ENCODE peak calls at places on chromosomes 2 and 18, in four cellular contexts. R is bronchial epithelial cell, X is heart right ventricle, Z is cardiac fibroblast. V is an unnamed sample.
A peak's percentile ranks its signal among the peaks of the same experiment; 100 is the strongest.

GRCh38 chr2:205807229-205807628 is 124.9 kb downstream of the NRP2 start:
- DNase-seq in R (no peak), X (no peak), Z (no peak), V (no peak)

GRCh38 chr2:150389487-150389886 is 98.0 kb downstream of the RND3 start:
- DNase-seq in R (no peak), X (no peak), Z (no peak), V (no peak)

GRCh38 chr2:54572636-54573531 is 116.8 kb downstream of the SPTBN1 start:
- DNase-seq in X (no peak), Z (peak; percentile 91), R (peak; percentile 83), V (no peak)

GRCh38 chr2:168632733-168633132 is 169.7 kb upstream of the NOSTRIN start:
- DNase-seq in Z (peak; percentile 89), R (no peak), X (no peak), V (no peak)

GRCh38 chr2:46334389-46335345 is 37.5 kb downstream of the EPAS1 start:
- DNase-seq in Z (peak; percentile 99), X (no peak), R (peak; percentile 94), V (no peak)

GRCh38 chr2:158725496-158725895 is 69.6 kb upstream of the DAPL1 start:
- DNase-seq in R (no peak), Z (no peak), X (no peak), V (no peak)

GRCh38 chr2:12048551-12048950 is 302.1 kb downstream of the LPIN1 start:
- DNase-seq in X (no peak), R (no peak), Z (no peak), V (no peak)

GRCh38 chr2:158321264-158321663 is 135.3 kb downstream of the CCDC148 start:
- DNase-seq in R (peak; percentile 96), Z (peak; percentile 64), X (no peak), V (no peak)

GRCh38 chr2:46836295-46837111 is 79.1 kb downstream of the MCFD2 start:
- DNase-seq in R (no peak), X (no peak), Z (peak; percentile 58), V (peak; percentile 68)

GRCh38 chr2:11802782-11803191 is 56.4 kb downstream of the LPIN1 start:
- DNase-seq in X (no peak), R (peak; percentile 13), Z (peak; percentile 71), V (no peak)

DNA sequence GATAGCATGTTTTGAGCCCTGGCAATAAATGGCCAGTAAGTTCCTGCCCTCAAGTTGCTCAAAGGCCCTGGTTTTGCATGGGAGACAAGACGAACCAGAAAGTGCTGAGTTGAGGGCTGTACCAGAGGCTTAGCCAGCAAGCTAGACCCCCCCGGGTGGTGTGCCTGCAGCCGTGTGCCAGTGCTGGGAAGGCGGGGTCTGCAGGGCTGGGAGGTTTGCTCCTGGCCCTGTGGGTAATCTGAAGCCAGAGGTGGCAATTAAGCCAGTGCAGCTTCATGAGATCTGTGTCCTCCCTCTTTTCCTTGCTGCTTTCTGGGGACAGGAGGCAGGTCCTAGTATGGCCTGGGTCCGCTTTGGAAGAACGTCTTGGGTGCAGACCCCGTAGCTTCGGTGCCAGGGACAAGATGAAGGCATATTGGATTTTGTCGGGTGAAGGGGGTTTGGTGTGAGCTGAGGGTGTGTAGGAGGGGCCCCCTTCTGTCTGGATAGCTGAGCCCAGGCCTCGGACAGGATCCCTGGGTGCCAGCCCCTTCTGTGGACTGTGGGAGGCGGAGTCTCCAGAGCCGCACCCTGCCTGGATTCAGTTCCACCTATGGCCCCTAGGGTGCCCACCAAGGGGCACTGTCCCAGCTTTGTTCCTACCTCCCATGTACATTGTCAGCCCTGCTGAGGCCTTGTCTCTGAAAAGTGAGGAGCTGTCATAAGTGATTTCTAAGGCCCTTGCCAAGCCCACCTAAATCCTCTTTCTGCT is 15.6 kb downstream of the ATOH8 start:
- DNase-seq in R (no peak), X (no peak), Z (no peak), V (no peak)
- H3K4me3 ChIP-seq in R (no peak overlapping the region), X (no peak overlapping the region), Z (no peak overlapping the region), V (no peak overlapping the region)

DNA sequence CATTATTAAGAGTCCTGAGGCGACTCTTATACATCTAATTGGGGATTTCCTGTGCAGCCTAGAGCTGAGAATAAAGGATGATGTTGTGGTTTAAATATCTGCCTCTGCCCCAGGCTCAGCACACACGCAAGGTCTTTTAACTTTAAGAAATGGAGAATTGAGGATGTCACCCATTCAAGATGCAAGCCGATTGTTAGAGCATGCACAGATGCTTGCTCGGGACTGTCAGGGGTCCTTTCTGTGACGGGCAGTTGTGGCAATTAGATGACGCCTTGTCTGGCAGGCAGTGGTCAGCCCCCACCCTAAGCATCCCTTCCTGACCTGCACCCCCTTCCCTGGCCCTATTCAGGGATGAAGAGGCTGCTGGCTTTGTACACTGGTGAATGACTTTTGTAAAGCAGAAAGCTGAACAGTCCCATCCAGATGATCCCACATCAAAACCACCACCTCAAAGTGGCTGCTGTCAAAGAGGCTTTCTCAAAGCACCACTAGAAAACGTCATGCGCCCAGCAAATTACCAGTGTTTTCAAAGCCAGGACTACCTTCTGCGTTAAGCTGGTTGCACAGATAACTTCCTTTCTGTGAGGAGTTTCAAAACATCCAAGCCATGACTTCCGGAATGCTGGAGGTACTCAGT is 23.7 kb downstream of the FAM178B start:
- DNase-seq in R (no peak), X (no peak), Z (no peak), V (no peak)
- H3K4me3 ChIP-seq in R (no peak overlapping the region), X (no peak overlapping the region), Z (no peak overlapping the region), V (no peak overlapping the region)

GRCh38 chr2:230418341-230419016 is 2.5 kb downstream of the SP100 start:
- DNase-seq in Z (peak; percentile 68), X (no peak), R (peak; percentile 52), V (no peak)
- H3K4me3 ChIP-seq in Z (peak overlapping the region; percentile 20), X (peak overlapping the region; percentile 62), R (no peak overlapping the region), V (peak overlapping the region; percentile 64)

DNA sequence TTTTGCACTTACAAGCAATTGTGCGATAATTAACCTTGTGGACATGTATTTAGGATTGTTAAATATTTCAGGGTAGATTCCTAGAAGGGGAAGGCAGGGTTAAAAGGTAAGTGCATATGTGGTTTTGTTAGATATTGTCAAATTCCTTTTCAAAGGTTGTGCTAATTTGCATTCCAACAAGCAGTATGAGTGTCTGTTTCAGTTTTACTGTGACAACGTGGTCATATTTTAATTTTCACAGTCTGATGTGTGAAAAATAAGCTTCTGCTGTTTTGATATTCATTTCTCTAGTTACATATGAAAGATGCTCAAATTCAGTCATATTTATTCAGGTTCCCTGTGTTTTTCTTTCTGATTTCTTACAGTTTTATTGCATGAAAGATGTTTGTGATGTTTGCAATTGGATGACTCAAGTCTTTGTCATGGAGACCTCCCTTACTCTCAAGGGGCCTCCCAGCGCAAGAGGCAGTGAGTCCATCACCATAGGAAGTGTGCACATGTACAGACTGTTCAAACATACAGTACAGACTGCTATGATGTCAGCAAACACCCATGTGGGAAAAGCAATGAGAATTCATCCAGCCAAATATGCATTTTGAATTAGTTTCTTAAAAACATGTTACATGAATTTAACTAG is 310.8 kb downstream of the GALR1 start:
- DNase-seq in R (peak; percentile 22), Z (peak; percentile 92), X (no peak), V (no peak)
- H3K4me3 ChIP-seq in R (no peak overlapping the region), Z (no peak overlapping the region), X (no peak overlapping the region), V (no peak overlapping the region)

GRCh38 chr2:234954551-234954992 is 2.8 kb downstream of the SH3BP4 start:
- DNase-seq in R (peak; percentile 36), Z (no peak), X (no peak), V (no peak)
- H3K4me3 ChIP-seq in R (peak overlapping the region; percentile 72), Z (peak overlapping the region; percentile 70), X (peak overlapping the region; percentile 83), V (peak overlapping the region; percentile 63)

GRCh38 chr2:27216416-27217137 is 592 bp upstream of the CAD start:
- DNase-seq in Z (no peak), R (no peak), X (no peak), V (no peak)

GRCh38 chr2:27217173-27218121 is at the start of gene CAD:
- DNase-seq in X (peak; percentile 87), R (peak; percentile 67), Z (peak; percentile 84), V (peak; percentile 95)

GRCh38 chr2:27220091-27220490 is 2.9 kb downstream of the CAD start:
- DNase-seq in R (no peak), Z (no peak), X (no peak), V (peak; percentile 10)

GRCh38 chr2:27221166-27221565 is 4.0 kb downstream of the CAD start:
- DNase-seq in Z (no peak), X (no peak), R (peak; percentile 52), V (peak; percentile 35)

DNA sequence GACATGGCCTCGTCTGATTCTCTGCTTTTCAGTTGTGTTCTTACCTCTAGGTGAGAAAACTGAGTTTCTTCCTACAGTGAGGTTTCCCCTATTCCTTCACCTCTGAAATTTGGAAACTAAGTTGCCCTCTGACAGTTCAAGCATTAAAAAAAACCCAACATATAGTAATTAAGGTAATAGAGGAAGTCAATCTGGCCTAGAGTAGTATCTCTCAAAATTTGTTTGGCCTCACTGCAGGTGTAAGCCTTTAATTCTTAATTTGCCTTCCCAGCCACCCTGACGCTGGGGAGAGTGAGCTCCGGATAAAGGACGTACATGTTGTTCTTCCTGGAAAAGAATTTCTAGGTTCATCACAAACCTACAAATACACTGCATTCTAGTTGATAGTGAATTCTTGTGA is 1.4 kb downstream of the CAD start:
- DNase-seq in Z (no peak), X (no peak), R (no peak), V (no peak)
- H3K4me3 ChIP-seq in Z (no peak overlapping the region), X (no peak overlapping the region), R (no peak overlapping the region), V (no peak overlapping the region)

GRCh38 chr18:58453167-58453804 is 175.6 kb downstream of the ALPK2 start:
- DNase-seq in Z (no peak), R (no peak), X (no peak), V (no peak)
- H3K4me3 ChIP-seq in Z (no peak overlapping the region), R (no peak overlapping the region), X (no peak overlapping the region), V (no peak overlapping the region)

DNA sequence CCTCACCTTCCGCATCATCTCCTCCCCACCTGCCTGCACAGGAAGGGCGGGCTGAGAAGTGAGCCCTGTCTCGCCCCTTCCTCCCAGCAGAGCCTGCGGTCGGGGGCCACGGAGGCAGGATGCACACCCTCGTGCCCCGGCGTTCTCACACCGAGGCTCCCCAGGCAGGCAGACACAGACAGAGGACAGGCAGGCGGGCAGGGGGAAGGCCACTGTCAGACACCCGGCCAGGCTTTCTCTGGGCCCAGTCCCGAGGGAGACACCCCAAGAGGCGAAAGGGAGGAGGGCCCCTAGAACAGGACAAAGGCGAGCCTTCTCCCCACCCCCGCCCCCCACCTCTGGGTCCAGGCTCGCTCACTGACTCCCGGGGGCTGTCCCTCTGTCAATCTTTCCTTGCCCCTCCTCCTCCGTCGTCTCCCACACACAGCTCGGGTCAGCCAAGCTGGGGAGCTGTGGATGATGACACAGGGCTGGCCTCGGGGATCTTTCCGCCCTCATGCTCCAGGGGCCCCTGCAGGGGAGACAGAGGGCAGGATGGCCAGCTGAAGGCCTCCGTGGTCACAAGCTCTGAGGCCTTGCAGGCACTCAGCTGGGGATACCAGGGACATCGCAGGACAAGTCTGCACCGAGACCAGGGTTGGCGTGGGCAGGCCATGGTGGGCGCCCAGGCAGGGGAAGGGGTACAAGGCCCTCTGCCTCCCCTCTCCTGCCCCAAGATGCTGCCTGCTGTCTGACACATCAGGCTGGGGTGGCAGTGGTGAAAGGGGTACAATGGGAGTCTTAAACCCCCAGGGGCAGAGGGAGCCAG is 24.9 kb downstream of the BIN1 start:
- DNase-seq in Z (no peak), X (no peak), R (no peak), V (no peak)
- H3K4me3 ChIP-seq in Z (no peak overlapping the region), X (no peak overlapping the region), R (no peak overlapping the region), V (peak overlapping the region; percentile 31)

GRCh38 chr18:58886864-58887612 is 22.4 kb downstream of the ZNF532 start:
- DNase-seq in X (no peak), R (no peak), Z (no peak), V (no peak)
- H3K4me3 ChIP-seq in X (no peak overlapping the region), R (no peak overlapping the region), Z (no peak overlapping the region), V (no peak overlapping the region)